ENCODE peak calls at places on chromosomes 2 and 18, in six cellular contexts. F, K, W, V, I and Q are unnamed samples.

GRCh38 chr2:223457301-223457700 is 144.9 kb downstream of the SCG2 start:
- DNase-seq in F (no peak), K (no peak), W (no peak), V (no peak), I (no peak), Q (no peak)

GRCh38 chr2:27255660-27256059 is 7.2 kb downstream of the SLC30A3 start:
- DNase-seq in F (no peak), K (no peak), W (no peak), V (no peak), I (no peak), Q (no peak)

GRCh38 chr2:229257980-229258379 is 13.1 kb downstream of the PID1 start:
- DNase-seq in F (peak), K (no peak), W (no peak), V (no peak), I (no peak), Q (no peak)

GRCh38 chr2:56130463-56131070 is 53.2 kb upstream of the CCDC85A start:
- DNase-seq in F (no peak), K (peak), W (no peak), V (no peak), I (peak), Q (no peak)

GRCh38 chr2:73063909-73064875 is 7.3 kb downstream of the SFXN5 start:
- DNase-seq in F (no peak), K (peak), W (no peak), V (no peak), I (peak), Q (peak)

GRCh38 chr2:181528441-181528840 is 71.3 kb downstream of the ITGA4 start:
- DNase-seq in F (no peak), K (no peak), W (no peak), V (no peak), I (no peak), Q (no peak)

GRCh38 chr2:104868081-104868806 is 14.3 kb downstream of the POU3F3 start:
- DNase-seq in F (no peak), K (no peak), W (no peak), V (no peak), I (no peak), Q (no peak)

GRCh38 chr2:142874293-142874814 is 3.1 kb upstream of the KYNU start:
- DNase-seq in F (no peak), K (peak), W (peak), V (no peak), I (no peak), Q (peak)

GRCh38 chr2:83827618-83828017 is 631.5 kb downstream of the SUCLG1 start:
- DNase-seq in F (no peak), K (no peak), W (no peak), V (no peak), I (no peak), Q (no peak)

GRCh38 chr2:153388246-153388645 is 90.3 kb downstream of the RPRM start:
- DNase-seq in F (no peak), K (no peak), W (no peak), V (no peak), I (no peak), Q (peak)

GRCh38 chr18:46756559-46757201 is at the start of gene ST8SIA5:
- DNase-seq in F (no peak), K (no peak), W (no peak), V (no peak), I (peak), Q (no peak)
- H3K4me3 ChIP-seq in F (no peak), K (peak), W (peak), V (peak), I (peak), Q (peak)

GRCh38 chr18:75249672-75250470 is 39.3 kb downstream of the TSHZ1 start:
- DNase-seq in F (no peak), K (no peak), W (no peak), V (no peak), I (no peak), Q (no peak)
- H3K4me3 ChIP-seq in F (no peak), K (no peak), W (no peak), V (no peak), I (no peak), Q (no peak)

DNA sequence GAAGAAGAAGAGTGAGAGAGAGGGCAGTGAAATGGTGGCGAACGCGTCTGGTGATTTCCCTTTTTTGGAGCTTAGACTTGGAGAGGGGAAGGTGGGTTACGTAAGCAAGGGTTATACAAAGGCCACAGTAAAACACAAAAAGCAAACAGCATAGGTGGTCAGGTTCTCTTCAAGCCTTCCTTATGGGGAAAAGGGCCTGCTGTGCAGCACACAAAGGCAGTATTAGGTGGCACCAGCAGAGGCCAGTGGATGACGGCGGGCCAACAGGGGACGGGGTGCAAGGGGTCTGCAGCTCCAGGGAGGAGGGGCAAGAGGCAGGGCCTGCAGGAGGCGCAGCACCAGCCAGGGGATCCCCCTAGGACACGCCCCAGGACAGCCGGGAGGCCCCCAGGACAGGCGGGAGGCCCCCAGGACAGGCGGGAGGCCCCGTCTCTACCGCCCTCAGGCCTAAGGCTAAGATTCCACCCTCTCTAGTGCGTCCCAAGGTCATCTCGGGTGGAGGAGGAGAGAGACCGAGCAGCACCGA is 32.6 kb upstream of the NPC1 start:
- DNase-seq in F (no peak), K (no peak), W (peak), V (no peak), I (peak), Q (no peak)
- H3K4me3 ChIP-seq in F (peak), K (peak), W (peak), V (peak), I (peak), Q (peak)

GRCh38 chr2:183809404-183809803 is 685.2 kb downstream of the NUP35 start:
- DNase-seq in F (no peak), K (no peak), W (no peak), V (no peak), I (no peak), Q (no peak)
- H3K4me3 ChIP-seq in F (no peak), K (no peak), W (no peak), V (no peak), I (no peak), Q (no peak)

DNA sequence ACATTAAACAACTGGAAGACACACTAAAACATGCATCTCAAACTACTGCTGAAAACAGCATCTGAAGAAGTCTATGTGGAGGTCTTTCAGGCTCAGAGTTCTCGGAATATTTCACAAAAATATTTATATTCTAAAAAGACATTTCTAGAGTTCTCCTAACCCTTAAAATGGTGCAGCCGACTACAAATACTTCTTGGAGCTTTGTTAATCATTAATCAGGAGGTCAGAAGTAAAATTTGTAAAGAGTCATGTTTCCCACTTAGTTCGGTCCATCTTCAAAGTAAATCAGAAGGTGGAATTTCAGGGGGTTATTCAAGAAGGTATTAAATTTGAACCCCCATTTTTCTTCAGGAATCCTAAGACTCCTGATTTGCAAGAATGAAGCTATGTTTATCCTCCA is 72.7 kb downstream of the FAM228A start:
- DNase-seq in F (no peak), K (no peak), W (no peak), V (no peak), I (no peak), Q (no peak)
- H3K4me3 ChIP-seq in F (no peak), K (no peak), W (no peak), V (no peak), I (no peak), Q (no peak)

GRCh38 chr2:178072383-178073301 is at the start of gene PDE11A:
- DNase-seq in F (peak), K (peak), W (peak), V (peak), I (peak), Q (peak)
- H3K4me3 ChIP-seq in F (peak), K (peak), W (peak), V (peak), I (peak), Q (peak)

GRCh38 chr2:174694196-174694878 is 69.9 kb downstream of the CHRNA1 start:
- DNase-seq in F (no peak), K (no peak), W (no peak), V (no peak), I (no peak), Q (no peak)

GRCh38 chr2:174693344-174693743 is 70.9 kb downstream of the CHRNA1 start:
- DNase-seq in F (no peak), K (no peak), W (no peak), V (no peak), I (peak), Q (no peak)

GRCh38 chr2:174697267-174697666 is 67.0 kb downstream of the CHRNA1 start:
- DNase-seq in F (no peak), K (no peak), W (no peak), V (peak), I (peak), Q (peak)

GRCh38 chr2:174692256-174692830 is 71.9 kb downstream of the CHRNA1 start:
- DNase-seq in F (no peak), K (no peak), W (no peak), V (no peak), I (no peak), Q (no peak)

DNA sequence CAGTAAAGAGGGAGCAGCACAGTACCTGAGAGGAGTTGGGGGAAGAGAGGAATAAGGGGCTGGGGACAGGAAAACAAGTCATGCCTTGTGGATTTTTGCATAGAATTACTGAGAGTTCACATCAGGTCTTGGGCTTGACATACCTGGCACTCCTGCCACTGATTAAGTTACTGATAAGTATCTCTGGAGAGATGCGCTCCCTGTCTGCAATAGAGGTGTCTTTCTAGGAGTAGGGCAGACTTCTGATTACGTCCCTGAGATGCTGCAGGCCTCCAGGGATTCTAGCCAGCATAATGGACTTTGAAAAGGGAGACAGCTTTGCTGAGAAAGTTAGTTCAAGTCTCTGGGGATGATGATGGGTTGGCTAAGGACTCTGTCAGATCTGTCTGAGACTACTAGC is 69.4 kb downstream of the CHRNA1 start:
- DNase-seq in F (no peak), K (no peak), W (no peak), V (no peak), I (no peak), Q (no peak)
- H3K4me3 ChIP-seq in F (no peak), K (no peak), W (no peak), V (no peak), I (no peak), Q (no peak)